ENCODE peak calls at places on chromosomes 12 and 14, in four cellular contexts. Z is K562, P is GM12878, M is HepG2. Y is an unnamed sample.
A peak's percentile ranks its signal among the peaks of the same experiment; 100 is the strongest.

GRCh38 chr12:101055940-101056339 is 154.1 kb downstream of the SLC5A8 start:
- DNase-seq in Z (no peak), P (no peak), M (no peak), Y (no peak)

GRCh38 chr14:98952595-98953325 is 319.2 kb downstream of the BCL11B start:
- DNase-seq in Z (no peak), P (no peak), M (no peak), Y (no peak)

GRCh38 chr14:22656945-22657711 is 13.0 kb upstream of the OR6J1 start:
- DNase-seq in Z (no peak), P (no peak), M (no peak), Y (no peak)

GRCh38 chr12:104672501-104673265 is 215.9 kb downstream of the CHST11 start:
- DNase-seq in Z (no peak), P (no peak), M (no peak), Y (no peak)

GRCh38 chr12:1488908-1489381 is 105.4 kb downstream of the FBXL14 start:
- DNase-seq in Z (no peak), P (no peak), M (no peak), Y (no peak)

GRCh38 chr12:30898846-30899245 is 27.7 kb upstream of the TSPAN11 start:
- DNase-seq in Z (no peak), P (no peak), M (no peak), Y (no peak)

GRCh38 chr12:48542300-48542928 is 17.0 kb downstream of the OR8S1 start:
- DNase-seq in Z (peak; percentile 54), P (no peak), M (peak; percentile 27), Y (no peak)

GRCh38 chr14:105702275-105702817 is 176.0 kb downstream of the TMEM121 start:
- DNase-seq in Z (no peak), P (no peak), M (no peak), Y (no peak)

GRCh38 chr12:76341436-76342030 is 6.7 kb downstream of the BBS10 start:
- DNase-seq in Z (no peak), P (no peak), M (no peak), Y (no peak)

GRCh38 chr12:23816394-23816851 is 133.0 kb downstream of the SOX5 start:
- DNase-seq in Z (no peak), P (no peak), M (peak; percentile 12), Y (peak; percentile 17)

GRCh38 chr14:32203928-32204357 is 874 bp upstream of the RNU6-8 start:
- DNase-seq in Z (no peak), P (no peak), M (peak; percentile 31), Y (no peak)

GRCh38 chr12:63066136-63066535 is 84.9 kb downstream of the AVPR1A start:
- DNase-seq in Z (no peak), P (no peak), M (no peak), Y (no peak)

GRCh38 chr14:36619853-36620252 is 37.4 kb upstream of the NKX2-8 start:
- DNase-seq in Z (no peak), P (no peak), M (no peak), Y (no peak)

GRCh38 chr14:49982082-49982481 is 89.2 kb downstream of the ARF6 start:
- DNase-seq in Z (no peak), P (no peak), M (no peak), Y (no peak)

GRCh38 chr12:104517880-104518279 is 61.1 kb downstream of the CHST11 start:
- DNase-seq in Z (no peak), P (no peak), M (no peak), Y (no peak)

GRCh38 chr14:85531594-85532391 is 1.8 kb downstream of the FLRT2 start:
- DNase-seq in Z (no peak), P (no peak), M (no peak), Y (peak; percentile 68)

GRCh38 chr14:52110441-52111086 is 41.7 kb upstream of the NID2 start:
- DNase-seq in Z (no peak), P (no peak), M (no peak), Y (no peak)

GRCh38 chr14:59273737-59274136 is 85.3 kb downstream of the DAAM1 start:
- DNase-seq in Z (no peak), P (no peak), M (no peak), Y (no peak)

GRCh38 chr14:37901978-37902377 is 305.7 kb upstream of the SSTR1 start:
- DNase-seq in Z (no peak), P (no peak), M (no peak), Y (no peak)

GRCh38 chr12:32302218-32302826 is 97.0 kb upstream of the FGD4 start:
- DNase-seq in Z (peak; percentile 49), P (peak; percentile 63), M (peak; percentile 53), Y (peak; percentile 40)

GRCh38 chr14:65997350-65997749 is 488.8 kb upstream of the CCDC196 start:
- DNase-seq in Z (no peak), P (no peak), M (no peak), Y (no peak)

GRCh38 chr12:63151898-63152700 is 1.1 kb upstream of the AVPR1A start:
- DNase-seq in Z (peak; percentile 32), P (no peak), M (peak; percentile 32), Y (peak; percentile 72)

GRCh38 chr14:36057452-36058142 is 118.9 kb downstream of the PTCSC3 start:
- DNase-seq in Z (no peak), P (no peak), M (no peak), Y (no peak)

GRCh38 chr12:125434131-125434530 is 368.9 kb downstream of the AACS start:
- DNase-seq in Z (no peak), P (no peak), M (no peak), Y (no peak)

GRCh38 chr12:125436686-125437085 is 371.5 kb downstream of the AACS start:
- DNase-seq in Z (no peak), P (no peak), M (no peak), Y (no peak)

GRCh38 chr12:125431516-125431915 is 366.3 kb downstream of the AACS start:
- DNase-seq in Z (no peak), P (no peak), M (no peak), Y (no peak)

GRCh38 chr12:125435871-125436270 is 370.6 kb downstream of the AACS start:
- DNase-seq in Z (no peak), P (no peak), M (no peak), Y (no peak)

GRCh38 chr12:125434936-125435443 is 369.8 kb downstream of the AACS start:
- DNase-seq in Z (no peak), P (peak; percentile 82), M (no peak), Y (no peak)
- TF ChIP-seq TCF7 in Z (no peak), P (peak; percentile 55), M (no peak), Y (no peak)

GRCh38 chr12:121709478-121709890 is 3.1 kb upstream of the TMEM120B start:
- DNase-seq in Z (no peak), P (no peak), M (peak; percentile 54), Y (no peak)
- TF ChIP-seq CREB1 in Z (no peak), P (no peak), M (no peak), Y (no peak)

DNA sequence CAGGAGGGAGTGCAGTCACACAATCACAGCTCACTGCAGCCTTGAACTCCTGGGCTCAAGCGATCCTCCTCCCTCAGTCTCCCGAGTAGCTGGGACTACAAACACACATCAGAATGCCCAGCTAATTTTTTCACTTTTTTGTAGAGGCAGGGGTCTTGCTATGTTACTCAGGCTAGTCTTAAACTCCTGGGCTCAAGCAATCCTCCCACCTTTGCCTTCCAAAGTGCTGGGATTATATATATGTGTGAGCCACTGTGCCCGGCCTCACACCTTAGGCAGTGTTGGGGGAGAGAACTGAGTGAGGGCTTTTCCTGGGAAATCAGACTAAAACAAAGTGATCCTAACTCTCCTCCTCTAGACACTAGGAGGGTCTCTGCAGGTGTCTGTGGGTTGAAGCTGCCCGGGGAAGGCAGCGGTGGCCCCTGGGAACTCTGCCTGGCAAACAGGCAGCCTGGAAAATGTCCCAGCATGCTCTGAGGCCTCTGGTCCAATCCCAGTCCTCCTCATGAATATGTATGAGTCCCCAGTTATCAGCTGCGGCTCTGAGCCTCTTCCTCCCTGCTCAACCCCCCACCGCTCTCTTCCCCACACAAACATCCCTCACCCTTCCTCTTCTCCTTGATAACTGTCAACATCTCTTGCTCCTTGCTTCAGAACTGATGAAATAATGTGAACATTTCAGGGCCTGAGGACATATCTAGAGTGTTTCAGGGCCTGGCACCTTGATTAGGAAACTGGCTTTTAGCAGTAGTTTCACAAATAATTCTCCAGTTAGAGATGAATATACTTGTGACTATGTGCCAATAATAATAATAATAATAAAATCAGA is 7.9 kb upstream of the NAA25 start:
- DNase-seq in Z (peak; percentile 87), P (no peak), M (peak; percentile 83), Y (peak; percentile 77)
- TF ChIP-seq TCF7 in Z (peak; percentile 44), P (no peak), M (no peak), Y (no peak)

GRCh38 chr14:101961011-101961721 is 3.2 kb upstream of the DYNC1H1 start:
- DNase-seq in Z (peak; percentile 67), P (peak; percentile 36), M (peak; percentile 72), Y (peak; percentile 82)

GRCh38 chr14:101963052-101963451 is 1.3 kb upstream of the DYNC1H1 start:
- DNase-seq in Z (no peak), P (no peak), M (no peak), Y (no peak)

GRCh38 chr14:101962503-101962874 is 1.9 kb upstream of the DYNC1H1 start:
- DNase-seq in Z (peak; percentile 66), P (no peak), M (peak; percentile 90), Y (no peak)

GRCh38 chr14:101960225-101960624 is 4.1 kb upstream of the DYNC1H1 start:
- DNase-seq in Z (peak; percentile 42), P (no peak), M (peak; percentile 40), Y (peak; percentile 44)

GRCh38 chr14:101961746-101962502 is 2.4 kb upstream of the DYNC1H1 start:
- DNase-seq in Z (no peak), P (no peak), M (no peak), Y (no peak)
- TF ChIP-seq CREB1 in Z (no peak), P (no peak), M (no peak), Y (no peak)

GRCh38 chr12:108597559-108598471 is at the start of gene TMEM119:
- DNase-seq in Z (no peak), P (no peak), M (no peak), Y (no peak)
- TF ChIP-seq TCF7 in Z (no peak), P (no peak), M (no peak), Y (no peak)

GRCh38 chr12:54135621-54136027 is 53.2 kb downstream of the SMUG1 start:
- DNase-seq in Z (no peak), P (no peak), M (peak; percentile 88), Y (no peak)
- TF ChIP-seq CREB1 in Z (no peak), P (no peak), M (no peak), Y (no peak)